ENCODE peak calls at places on chromosomes 13 and 19, in four cellular contexts. F is HCT116, Z is HepG2, E is K562. L is an unnamed sample.

GRCh38 chr19:35852029-35852780 is at the start of gene NPHS1:
- DNase-seq in F (no peak), Z (no peak), E (no peak), L (no peak)

GRCh38 chr19:43446746-43447489 is 18.5 kb downstream of the LYPD3 start:
- DNase-seq in F (peak; percentile 53), Z (peak; percentile 65), E (peak; percentile 78), L (no peak)

GRCh38 chr13:52459668-52460067 is 4.4 kb downstream of the CKAP2 start:
- DNase-seq in F (no peak), Z (no peak), E (no peak), L (peak; percentile 38)

GRCh38 chr13:44313674-44314073 is 60.0 kb upstream of the SERP2 start:
- DNase-seq in F (peak; percentile 93), Z (no peak), E (no peak), L (peak; percentile 80)

GRCh38 chr19:3224346-3225325 is at the start of gene CELF5:
- DNase-seq in F (no peak), Z (no peak), E (peak; percentile 97), L (no peak)

GRCh38 chr19:42323852-42324654 is 1.4 kb upstream of the MEGF8 start:
- DNase-seq in F (no peak), Z (no peak), E (no peak), L (no peak)

GRCh38 chr19:18733196-18733647 is 49.7 kb downstream of the CRTC1 start:
- DNase-seq in F (no peak), Z (peak; percentile 18), E (no peak), L (no peak)

GRCh38 chr13:43516401-43516826 is 270.4 kb downstream of the ENOX1 start:
- DNase-seq in F (no peak), Z (no peak), E (no peak), L (no peak)

DNA sequence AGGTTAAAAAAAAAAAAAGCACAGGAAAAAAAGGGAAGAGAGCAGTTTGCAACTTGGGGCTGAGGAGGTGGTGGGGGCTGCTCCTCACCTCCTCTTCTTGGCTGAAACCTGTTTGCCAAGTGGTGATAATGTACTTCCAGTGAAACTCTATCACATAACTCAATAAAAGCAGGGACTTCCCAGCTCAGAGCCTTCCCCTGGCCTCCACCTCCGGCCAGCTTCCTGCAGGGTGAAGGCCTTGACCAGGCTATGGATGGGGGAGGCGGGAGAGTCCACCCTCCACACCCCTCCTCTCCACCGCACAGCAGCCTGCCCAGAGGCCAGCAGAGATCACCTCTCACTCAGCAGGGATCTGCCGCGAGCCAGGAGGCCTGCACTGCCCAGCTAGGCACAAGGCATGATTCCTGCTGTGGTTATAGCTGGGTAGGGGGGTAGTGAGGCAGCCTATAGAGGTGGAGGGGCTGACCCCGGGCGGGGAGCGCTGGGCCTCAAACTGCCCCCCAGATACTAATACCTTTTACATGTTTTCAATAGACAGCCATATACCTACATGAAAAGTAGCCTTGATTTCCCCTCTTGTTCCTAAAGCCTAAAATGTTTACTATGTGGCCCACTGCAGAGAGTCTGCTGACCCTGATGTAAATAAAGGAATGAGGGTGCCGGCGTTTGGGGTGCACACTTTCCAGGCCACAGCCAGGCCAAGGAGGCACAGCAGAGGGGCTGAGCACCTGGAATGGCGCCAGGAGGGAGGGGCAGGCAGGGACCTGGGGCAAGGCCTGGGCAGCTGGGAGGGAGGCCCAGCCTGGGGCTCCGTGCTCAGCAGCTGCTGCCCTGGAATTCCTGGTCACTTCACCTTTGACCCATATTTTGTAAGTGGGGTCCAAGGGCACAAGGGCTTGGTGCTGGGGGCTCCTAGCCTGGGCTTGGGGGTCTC is 10.3 kb downstream of the ZNF787 start:
- DNase-seq in F (no peak), Z (peak; percentile 78), E (no peak), L (no peak)
- H3K36me3 ChIP-seq in F (no peaks in the 10 kb centered on the region), Z (peaks cover 6% of the 10 kb centered on the region), E (peaks cover 61% of the 10 kb centered on the region), L (no peaks in the 10 kb centered on the region)

DNA sequence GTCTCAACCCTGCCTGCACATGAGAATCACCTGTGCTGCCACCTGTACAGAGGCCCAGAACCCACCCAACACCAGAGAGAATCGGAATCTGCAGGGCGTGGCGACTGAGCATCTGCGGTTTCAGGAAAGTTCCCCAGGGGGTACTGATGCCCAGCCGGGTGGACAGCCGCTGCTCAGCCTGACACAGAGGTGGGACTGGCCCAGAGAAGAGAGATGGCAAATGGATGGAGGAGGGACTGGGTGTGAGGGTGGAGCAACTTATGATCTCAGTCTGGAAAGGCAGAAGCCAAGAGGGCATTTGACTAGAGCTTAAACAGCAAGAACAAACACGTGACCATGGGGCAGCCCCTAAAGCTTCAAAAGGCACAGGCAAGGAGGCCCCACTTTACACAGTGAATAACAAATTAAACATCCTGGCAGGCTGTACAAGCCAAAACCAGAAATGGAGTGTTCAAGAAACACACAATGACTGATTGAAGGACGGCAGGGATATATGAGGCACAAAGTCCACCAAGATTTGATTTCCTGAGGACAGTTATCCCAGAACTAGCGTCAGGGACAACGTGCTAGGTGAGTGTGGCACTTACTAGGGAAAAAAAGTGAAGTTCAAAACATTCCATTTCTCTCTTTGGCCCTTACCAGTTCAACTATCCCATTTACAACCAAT is 3.1 kb downstream of the RANBP3 start:
- DNase-seq in F (no peak), Z (peak; percentile 93), E (no peak), L (no peak)
- TF ChIP-seq TCF7L2 in F (no peak), Z (no peak), E (no peak), L (no peak)

DNA sequence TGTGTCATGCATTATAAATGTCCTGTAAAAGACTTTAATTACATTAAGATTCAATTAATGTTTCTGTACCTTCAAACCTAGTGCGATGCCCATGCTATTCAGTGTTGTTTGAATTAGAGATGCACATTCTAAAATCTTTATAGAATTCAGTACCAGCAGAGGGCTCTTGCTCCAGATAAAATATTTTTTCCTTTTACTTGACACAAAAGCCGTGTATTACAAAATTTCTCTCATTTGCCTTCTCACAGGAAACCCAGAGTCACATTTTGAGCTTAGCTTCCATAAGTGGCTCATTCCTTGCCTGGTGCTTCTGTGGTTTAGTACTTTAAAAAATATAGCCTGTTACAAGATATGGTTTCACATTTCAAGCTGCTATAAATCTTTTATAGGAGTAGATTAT is 101.2 kb downstream of the RNF17 start:
- DNase-seq in F (no peak), Z (no peak), E (no peak), L (no peak)
- TF ChIP-seq CTCF in F (peak; percentile 12), Z (no peak), E (no peak), L (peak; percentile 15)

GRCh38 chr13:72754111-72754510 is 26.4 kb downstream of the BORA start:
- DNase-seq in F (no peak), Z (no peak), E (no peak), L (no peak)
- H3K36me3 ChIP-seq in F (peaks cover 51% of the 10 kb centered on the region), Z (peaks cover 4% of the 10 kb centered on the region), E (peaks cover 82% of the 10 kb centered on the region), L (peaks cover 21% of the 10 kb centered on the region)